ENCODE peak calls at places on chromosomes 16 and 17, in six cellular contexts. U is keratinocyte, B is prostate gland, J is epithelial cell of esophagus, Z is AG09319, C is GM10248. V is an unnamed sample.

GRCh38 chr16:53766304-53767016 is 62.5 kb downstream of the FTO start:
- DNase-seq in U (no peak), B (no peak), J (peak), Z (no peak), C (no peak), V (no peak)

GRCh38 chr16:86249631-86250030 is 260.7 kb upstream of the FOXF1 start:
- DNase-seq in U (no peak), B (peak), J (no peak), Z (no peak), C (no peak), V (no peak)

GRCh38 chr17:3569534-3570137 is 12.0 kb upstream of the TRPV3 start:
- DNase-seq in U (no peak), B (no peak), J (no peak), Z (no peak), C (no peak), V (no peak)

GRCh38 chr17:80519091-80519781 is 25.4 kb upstream of the RPTOR start:
- DNase-seq in U (no peak), B (no peak), J (no peak), Z (no peak), C (no peak), V (no peak)

GRCh38 chr17:34733351-34733750 is 154.0 kb downstream of the TMEM132E start:
- DNase-seq in U (no peak), B (no peak), J (no peak), Z (no peak), C (no peak), V (no peak)

GRCh38 chr16:89096768-89097527 is 3.3 kb downstream of the ACSF3 start:
- DNase-seq in U (no peak), B (no peak), J (no peak), Z (no peak), C (no peak), V (no peak)

GRCh38 chr16:11390573-11391495 is 45.6 kb downstream of the RMI2 start:
- DNase-seq in U (no peak), B (no peak), J (peak), Z (no peak), C (no peak), V (no peak)

GRCh38 chr16:75113046-75113491 is 3.5 kb downstream of the LDHD start:
- DNase-seq in U (no peak), B (no peak), J (no peak), Z (no peak), C (no peak), V (no peak)

GRCh38 chr16:3767333-3767977 is 50.1 kb upstream of the TRAP1 start:
- DNase-seq in U (no peak), B (no peak), J (no peak), Z (no peak), C (no peak), V (no peak)

GRCh38 chr16:79662673-79663313 is 62.3 kb upstream of the MAF start:
- DNase-seq in U (no peak), B (no peak), J (peak), Z (no peak), C (no peak), V (peak)

GRCh38 chr17:67759355-67760171 is 41.8 kb downstream of the NOL11 start:
- DNase-seq in U (no peak), B (no peak), J (no peak), Z (no peak), C (no peak), V (no peak)

GRCh38 chr17:6894206-6894528 is 62.6 kb upstream of the TEKT1 start:
- DNase-seq in U (no peak), B (no peak), J (peak), Z (no peak), C (peak), V (no peak)

GRCh38 chr17:76925333-76925935 is 57.2 kb downstream of the MGAT5B start:
- DNase-seq in U (no peak), B (no peak), J (no peak), Z (no peak), C (no peak), V (no peak)

GRCh38 chr17:73782641-73783381 is 138.6 kb upstream of the SDK2 start:
- DNase-seq in U (no peak), B (no peak), J (no peak), Z (no peak), C (no peak), V (no peak)

GRCh38 chr17:82105882-82106696 is 8.1 kb upstream of the FASN start:
- DNase-seq in U (no peak), B (peak), J (peak), Z (no peak), C (peak), V (peak)

GRCh38 chr17:13030459-13031305 is 12.9 kb upstream of the ELAC2 start:
- DNase-seq in U (no peak), B (no peak), J (peak), Z (no peak), C (peak), V (peak)

GRCh38 chr16:84368327-84368996 is at the start of gene ATP2C2:
- DNase-seq in U (no peak), B (peak), J (peak), Z (no peak), C (no peak), V (peak)

GRCh38 chr16:35533683-35534082 is 2074.3 kb downstream of the TP53TG3F start:
- DNase-seq in U (no peak), B (no peak), J (peak), Z (no peak), C (no peak), V (peak)

GRCh38 chr17:57485916-57486315 is 229.6 kb downstream of the MSI2 start:
- DNase-seq in U (no peak), B (no peak), J (no peak), Z (no peak), C (peak), V (no peak)

GRCh38 chr17:57221366-57222350 is 34.7 kb upstream of the MSI2 start:
- DNase-seq in U (no peak), B (no peak), J (no peak), Z (no peak), C (no peak), V (no peak)

GRCh38 chr16:87017388-87018012 is 299.7 kb downstream of the C16orf95 start:
- DNase-seq in U (no peak), B (no peak), J (peak), Z (peak), C (no peak), V (peak)

GRCh38 chr16:88511911-88512310 is 58.3 kb upstream of the ZC3H18 start:
- DNase-seq in U (no peak), B (no peak), J (no peak), Z (no peak), C (no peak), V (no peak)

GRCh38 chr17:37752482-37752881 is 7.6 kb upstream of the HNF1B start:
- DNase-seq in U (peak), B (no peak), J (peak), Z (no peak), C (no peak), V (peak)

GRCh38 chr17:57035971-57036481 is 49.0 kb upstream of the AKAP1 start:
- DNase-seq in U (no peak), B (peak), J (peak), Z (no peak), C (no peak), V (peak)

GRCh38 chr17:64387545-64388171 is 3.0 kb downstream of the PECAM1 start:
- DNase-seq in U (no peak), B (no peak), J (no peak), Z (no peak), C (no peak), V (no peak)

GRCh38 chr17:44000871-44001460 is 3.5 kb upstream of the NAGS start:
- DNase-seq in U (no peak), B (no peak), J (no peak), Z (no peak), C (no peak), V (no peak)
- TF ChIP-seq CTCF in U (no peak), B (no peak), J (no peak), Z (no peak), C (no peak), V (no peak)

DNA sequence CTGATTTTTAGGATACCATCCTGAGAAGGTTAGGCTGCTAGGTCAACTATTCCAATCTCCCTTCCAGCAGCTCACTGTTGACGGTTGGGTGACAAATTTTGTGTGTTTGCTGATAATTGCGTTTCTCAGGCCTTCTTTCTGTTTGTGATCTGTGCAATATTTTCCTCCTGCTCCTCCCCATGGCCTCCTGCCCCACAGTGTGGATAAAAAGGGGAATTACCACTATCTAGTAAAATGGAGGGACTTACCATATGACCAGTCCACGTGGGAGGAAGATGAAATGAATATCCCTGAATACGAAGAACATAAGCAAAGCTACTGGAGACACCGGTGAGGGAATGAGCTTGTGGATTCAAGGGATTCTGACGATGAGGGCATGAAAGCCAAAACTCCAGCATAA is 9.2 kb downstream of the CHD3 start:
- DNase-seq in U (no peak), B (no peak), J (peak), Z (no peak), C (no peak), V (peak)
- TF ChIP-seq CTCF in U (peak), B (peak), J (peak), Z (peak), C (no peak), V (peak)

DNA sequence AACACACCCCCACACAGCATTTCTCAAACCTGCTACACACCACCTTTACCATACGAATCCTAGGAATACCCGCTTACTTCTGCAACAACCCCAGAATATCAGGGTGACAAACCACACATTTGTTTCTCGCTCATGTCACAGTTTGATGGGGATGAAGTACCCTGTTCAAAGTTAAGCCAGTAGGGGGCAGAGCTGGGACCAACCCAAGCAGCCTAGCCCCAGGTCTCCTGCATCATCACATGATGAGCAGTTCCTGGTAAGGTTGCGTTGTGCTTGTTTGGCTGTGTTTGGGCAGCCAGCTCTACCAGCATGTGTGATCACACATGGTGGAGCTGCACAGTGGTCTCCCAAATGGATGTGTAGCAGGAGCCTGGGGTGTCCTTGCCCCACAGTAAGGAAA is 103.6 kb upstream of the C16orf82 start:
- DNase-seq in U (no peak), B (no peak), J (no peak), Z (no peak), C (no peak), V (no peak)
- TF ChIP-seq CTCF in U (no peak), B (no peak), J (no peak), Z (peak), C (no peak), V (no peak)

GRCh38 chr17:51166987-51167931 is 1.0 kb downstream of the NME2 start:
- DNase-seq in U (no peak), B (peak), J (peak), Z (no peak), C (peak), V (peak)
- TF ChIP-seq CTCF in U (peak), B (peak), J (peak), Z (peak), C (peak), V (peak)

DNA sequence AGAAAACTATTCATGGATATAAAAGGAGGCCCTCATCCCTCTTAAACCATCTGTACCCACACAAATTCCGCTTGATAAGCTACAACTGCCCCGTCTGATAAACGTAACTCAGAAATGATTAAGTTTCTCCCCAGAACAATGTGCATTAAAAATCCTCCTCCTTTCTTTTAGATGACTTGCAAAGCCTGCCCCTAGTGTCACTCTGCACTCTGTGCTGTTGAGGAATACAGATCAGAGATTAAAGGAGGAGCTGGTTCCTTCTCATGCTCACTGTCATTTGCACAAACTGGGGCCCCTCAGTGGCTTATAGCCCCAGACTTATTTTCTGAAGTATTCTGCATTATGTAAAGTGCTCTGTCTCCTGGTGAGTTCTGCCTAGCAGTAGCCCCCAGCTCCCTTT is 33.3 kb downstream of the CDRT15 start:
- DNase-seq in U (no peak), B (no peak), J (no peak), Z (no peak), C (no peak), V (no peak)
- TF ChIP-seq CTCF in U (peak), B (no peak), J (peak), Z (peak), C (peak), V (no peak)

GRCh38 chr17:16439303-16439791 is 24.0 kb downstream of the TRPV2 start:
- DNase-seq in U (no peak), B (no peak), J (no peak), Z (no peak), C (no peak), V (no peak)

GRCh38 chr17:16438557-16439302 is 23.4 kb downstream of the TRPV2 start:
- DNase-seq in U (peak), B (peak), J (peak), Z (peak), C (peak), V (peak)

GRCh38 chr17:16438173-16438556 is 22.8 kb downstream of the TRPV2 start:
- DNase-seq in U (no peak), B (no peak), J (no peak), Z (no peak), C (no peak), V (no peak)

GRCh38 chr17:16435951-16436886 is 20.8 kb downstream of the TRPV2 start:
- DNase-seq in U (no peak), B (no peak), J (no peak), Z (no peak), C (no peak), V (no peak)

DNA sequence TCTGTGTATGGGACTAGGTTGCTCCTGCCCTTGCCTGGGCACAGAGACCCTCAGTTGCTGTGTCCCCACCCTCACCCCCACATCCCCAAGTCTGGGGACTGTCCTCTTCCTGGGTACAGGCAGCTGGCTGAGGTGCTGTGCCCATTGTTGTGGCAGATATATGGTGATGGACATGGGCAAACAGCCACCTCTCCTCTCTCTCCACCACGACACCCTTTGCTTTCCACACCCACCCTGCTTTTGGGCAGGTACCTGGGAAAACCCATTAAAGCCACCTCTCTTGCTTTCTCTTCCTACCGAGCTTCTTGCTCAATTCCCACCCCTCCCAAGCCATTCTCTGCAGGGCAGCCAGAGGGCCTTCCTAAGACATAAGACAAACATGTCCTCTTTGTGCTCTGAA is 21.7 kb downstream of the TRPV2 start:
- DNase-seq in U (no peak), B (no peak), J (no peak), Z (no peak), C (no peak), V (no peak)
- TF ChIP-seq CTCF in U (no peak), B (no peak), J (peak), Z (no peak), C (no peak), V (no peak)

GRCh38 chr17:9006175-9006767 is 15.0 kb upstream of the NTN1 start:
- DNase-seq in U (no peak), B (no peak), J (no peak), Z (no peak), C (no peak), V (no peak)

GRCh38 chr17:9004961-9005285 is 16.4 kb upstream of the NTN1 start:
- DNase-seq in U (no peak), B (no peak), J (no peak), Z (no peak), C (no peak), V (no peak)

GRCh38 chr17:9002610-9003354 is 18.5 kb upstream of the NTN1 start:
- DNase-seq in U (no peak), B (peak), J (peak), Z (no peak), C (peak), V (no peak)

GRCh38 chr17:9003355-9004131 is 17.8 kb upstream of the NTN1 start:
- DNase-seq in U (no peak), B (no peak), J (no peak), Z (no peak), C (no peak), V (no peak)

GRCh38 chr17:9004132-9004960 is 17.0 kb upstream of the NTN1 start:
- DNase-seq in U (no peak), B (no peak), J (no peak), Z (no peak), C (no peak), V (no peak)
- TF ChIP-seq CTCF in U (no peak), B (no peak), J (no peak), Z (no peak), C (no peak), V (no peak)

GRCh38 chr17:5055543-5055942 is 20.3 kb upstream of the SLC52A1 start:
- DNase-seq in U (no peak), B (no peak), J (no peak), Z (no peak), C (no peak), V (no peak)
- TF ChIP-seq CTCF in U (no peak), B (no peak), J (no peak), Z (no peak), C (no peak), V (no peak)

V was measured in MCF 10A.